ENCODE peak calls at places on chromosomes 4 and X, in seven cellular contexts. U is right atrium auricular region, K is left lung, F is OCI-LY7, N is fibroblast of lung, C is foreskin fibroblast, O is fibroblast of the aortic adventitia. Y is an unnamed sample.

GRCh38 chr4:155403886-155404285 is 27.1 kb upstream of the MAP9 start:
- DNase-seq in F (no peak), K (no peak), N (peak), U (no peak), O (peak), C (peak), Y (peak)

GRCh38 chr4:23930750-23931488 is 41.1 kb upstream of the PPARGC1A start:
- DNase-seq in C (peak), U (peak), O (no peak), N (peak), F (no peak), K (peak), Y (no peak)

GRCh38 chrX:95885074-95885473 is 799.6 kb upstream of the DIAPH2 start:
- DNase-seq in C (no peak), F (no peak), U (no peak), O (peak), K (no peak), N (peak), Y (peak)

GRCh38 chr4:31052519-31052918 is 332.4 kb downstream of the PCDH7 start:
- DNase-seq in U (no peak), O (no peak), F (no peak), N (no peak), C (no peak), K (no peak), Y (no peak)

GRCh38 chr4:119894650-119895208 is 171.9 kb downstream of the MAD2L1 start:
- DNase-seq in N (no peak), F (no peak), U (no peak), O (no peak), K (no peak), C (no peak), Y (no peak)

GRCh38 chr4:188976644-188977115 is 837.4 kb downstream of the TRIML1 start:
- DNase-seq in O (peak), C (peak), N (peak), U (no peak), F (no peak), K (no peak), Y (peak)

GRCh38 chrX:121823406-121823805 is 776.0 kb downstream of the GLUD2 start:
- DNase-seq in K (no peak), U (no peak), O (no peak), C (no peak), F (no peak), N (no peak), Y (no peak)

GRCh38 chrX:310621-311155 is 7.9 kb downstream of the GTPBP6 start:
- DNase-seq in N (no peak), F (no peak), U (no peak), O (no peak), C (no peak), K (peak), Y (no peak)

GRCh38 chrX:46961574-46962279 is 49.5 kb downstream of the JADE3 start:
- DNase-seq in O (no peak), N (no peak), U (no peak), K (no peak), C (no peak), F (peak), Y (no peak)

GRCh38 chr4:107654694-107655093 is 65.3 kb downstream of the PAPSS1 start:
- DNase-seq in N (peak), O (no peak), F (no peak), K (no peak), C (no peak), U (no peak), Y (peak)

GRCh38 chrX:41481264-41482109 is 34.3 kb downstream of the NYX start:
- DNase-seq in C (no peak), F (peak), U (no peak), N (no peak), K (no peak), O (peak), Y (no peak)

GRCh38 chr4:52106701-52107100 is 55.6 kb downstream of the SPATA18 start:
- DNase-seq in O (peak), N (no peak), F (no peak), U (no peak), K (no peak), C (peak), Y (no peak)

GRCh38 chr4:88613417-88613875 is 21.2 kb downstream of the HERC3 start:
- DNase-seq in U (no peak), N (peak), F (peak), C (no peak), K (no peak), O (no peak), Y (peak)

GRCh38 chr4:174170906-174171305 is 112.6 kb downstream of the FBXO8 start:
- DNase-seq in K (no peak), U (no peak), C (no peak), O (no peak), F (no peak), N (no peak), Y (no peak)

GRCh38 chr4:169621754-169622481 is 1.5 kb downstream of the CLCN3 start:
- DNase-seq in C (peak), K (no peak), O (no peak), F (peak), N (peak), U (no peak), Y (peak)

GRCh38 chr4:52106142-52106541 is 55.0 kb downstream of the SPATA18 start:
- DNase-seq in K (no peak), F (no peak), N (no peak), C (no peak), U (no peak), O (no peak), Y (no peak)

GRCh38 chrX:74104356-74105065 is 199.5 kb upstream of the ZCCHC13 start:
- DNase-seq in C (no peak), N (peak), O (no peak), F (no peak), K (no peak), U (no peak), Y (peak)

GRCh38 chr4:177108708-177109107 is 201.0 kb upstream of the NEIL3 start:
- DNase-seq in F (no peak), O (peak), N (peak), U (no peak), K (no peak), C (peak), Y (no peak)

GRCh38 chrX:76253432-76253831 is 80.6 kb downstream of the PBDC1 start:
- DNase-seq in K (no peak), C (peak), F (peak), O (peak), N (peak), U (no peak), Y (peak)

GRCh38 chr4:134622194-134622593 is 420.6 kb upstream of the PABPC4L start:
- DNase-seq in F (no peak), C (no peak), O (no peak), N (no peak), K (no peak), U (no peak), Y (no peak)

GRCh38 chr4:87122252-87122651 is 98.2 kb downstream of the KLHL8 start:
- DNase-seq in F (no peak), O (peak), N (no peak), K (peak), U (no peak), C (no peak), Y (no peak)

GRCh38 chr4:76748649-76749048 is 149.3 kb downstream of the SOWAHB start:
- DNase-seq in C (no peak), F (peak), K (no peak), U (no peak), N (peak), O (peak), Y (peak)
- TF ChIP-seq CTCF in C (peak), F (peak), K (no peak), U (no peak), N (no peak), O (peak), Y (peak)

GRCh38 chrX:131288188-131288587 is 918 bp downstream of the IGSF1 start:
- DNase-seq in K (no peak), C (no peak), N (no peak), F (no peak), U (no peak), O (no peak), Y (no peak)
- H3K4me3 ChIP-seq in K (no peak), C (no peak), N (no peak), F (no peak), U (no peak), O (no peak), Y (no peak)

DNA sequence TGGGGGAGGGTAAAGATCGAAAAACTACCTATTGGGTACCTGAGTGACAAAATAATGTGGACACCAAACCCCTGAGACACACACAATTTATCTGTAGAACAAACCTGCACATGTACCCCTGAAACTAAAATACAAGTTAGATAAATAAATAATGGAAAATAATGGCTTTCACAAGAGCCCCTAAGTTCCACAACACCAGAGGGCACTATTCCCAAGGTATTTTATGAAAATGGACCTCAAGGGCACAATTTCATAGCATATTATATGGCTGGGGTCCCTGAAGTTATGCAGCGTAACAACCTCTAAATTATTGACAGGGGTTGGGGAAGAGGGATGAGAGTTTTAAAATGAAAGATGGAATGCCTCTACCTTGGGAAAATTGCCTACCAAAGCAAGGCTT is 81.3 kb upstream of the TMEM33 start:
- DNase-seq in U (no peak), F (no peak), C (no peak), O (no peak), N (no peak), K (no peak), Y (no peak)
- TF ChIP-seq CTCF in U (no peak), F (peak), C (no peak), O (no peak), N (no peak), K (no peak), Y (no peak)

DNA sequence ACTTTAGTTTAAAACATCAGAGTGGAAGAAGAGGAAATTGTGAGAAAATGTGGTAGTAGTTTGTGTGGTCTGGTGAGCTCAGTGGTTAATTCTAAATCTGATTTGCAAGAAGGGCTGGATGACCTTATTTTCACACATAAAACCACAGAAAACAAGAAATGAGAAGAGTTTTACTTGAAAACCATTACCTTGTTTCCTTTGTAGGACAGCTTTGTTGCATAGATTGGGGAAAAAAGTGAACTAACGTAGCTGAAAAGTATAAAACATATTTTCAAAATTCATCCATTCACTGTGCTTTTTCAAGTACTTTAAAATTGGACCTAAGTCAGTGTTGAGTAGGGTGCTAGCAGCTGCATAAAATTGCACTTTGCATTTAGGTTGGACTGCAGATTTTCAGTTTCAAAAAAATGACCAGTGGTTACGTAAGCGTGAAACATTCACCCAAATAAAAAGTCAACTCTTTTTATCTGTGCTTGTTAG is 211.3 kb downstream of the ARHGAP10 start:
- DNase-seq in K (no peak), N (peak), F (no peak), O (no peak), U (no peak), C (no peak), Y (no peak)
- H3K4me3 ChIP-seq in K (no peak), N (no peak), F (no peak), O (no peak), U (no peak), C (no peak), Y (no peak)

GRCh38 chrX:155864655-155865054 is 16.5 kb upstream of the VAMP7 start:
- DNase-seq in O (peak), C (no peak), K (no peak), F (no peak), N (no peak), U (no peak), Y (no peak)
- TF ChIP-seq CTCF in O (peak), C (no peak), K (no peak), F (peak), N (no peak), U (no peak), Y (no peak)

GRCh38 chrX:129632443-129632842 is 22.3 kb downstream of the APLN start:
- DNase-seq in O (peak), K (no peak), F (no peak), C (no peak), U (no peak), N (peak), Y (no peak)

GRCh38 chrX:129636175-129636681 is 18.5 kb downstream of the APLN start:
- DNase-seq in K (no peak), C (no peak), F (no peak), U (no peak), O (peak), N (no peak), Y (no peak)

GRCh38 chrX:129637217-129638109 is 17.3 kb downstream of the APLN start:
- DNase-seq in N (peak), K (peak), O (peak), F (peak), U (peak), C (peak), Y (peak)

GRCh38 chrX:129631850-129632249 is 22.9 kb downstream of the APLN start:
- DNase-seq in N (no peak), C (no peak), F (no peak), O (no peak), U (no peak), K (no peak), Y (no peak)

DNA sequence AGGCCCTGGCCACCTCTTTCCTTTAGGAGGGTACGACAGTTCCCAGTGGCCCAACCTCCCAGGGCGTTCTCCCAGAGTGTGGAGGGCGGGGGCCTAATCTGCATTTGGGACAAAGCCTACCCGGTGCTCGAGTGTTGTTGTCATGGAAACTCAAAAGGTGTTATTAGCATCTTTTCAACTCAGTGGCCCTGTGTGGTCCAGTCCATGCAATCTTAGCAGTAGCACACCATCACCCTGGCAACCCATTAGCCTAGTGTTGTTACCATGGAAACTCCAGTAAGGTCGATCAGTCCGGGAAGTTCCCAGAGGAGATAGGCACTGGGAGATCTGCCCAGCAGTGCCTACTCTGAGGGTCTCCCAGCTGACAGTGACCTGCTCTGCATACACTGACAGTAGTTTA is 20.2 kb downstream of the APLN start:
- DNase-seq in O (no peak), F (no peak), U (no peak), K (no peak), C (no peak), N (no peak), Y (no peak)
- H3K4me3 ChIP-seq in O (no peak), F (no peak), U (no peak), K (no peak), C (no peak), N (no peak), Y (no peak)

DNA sequence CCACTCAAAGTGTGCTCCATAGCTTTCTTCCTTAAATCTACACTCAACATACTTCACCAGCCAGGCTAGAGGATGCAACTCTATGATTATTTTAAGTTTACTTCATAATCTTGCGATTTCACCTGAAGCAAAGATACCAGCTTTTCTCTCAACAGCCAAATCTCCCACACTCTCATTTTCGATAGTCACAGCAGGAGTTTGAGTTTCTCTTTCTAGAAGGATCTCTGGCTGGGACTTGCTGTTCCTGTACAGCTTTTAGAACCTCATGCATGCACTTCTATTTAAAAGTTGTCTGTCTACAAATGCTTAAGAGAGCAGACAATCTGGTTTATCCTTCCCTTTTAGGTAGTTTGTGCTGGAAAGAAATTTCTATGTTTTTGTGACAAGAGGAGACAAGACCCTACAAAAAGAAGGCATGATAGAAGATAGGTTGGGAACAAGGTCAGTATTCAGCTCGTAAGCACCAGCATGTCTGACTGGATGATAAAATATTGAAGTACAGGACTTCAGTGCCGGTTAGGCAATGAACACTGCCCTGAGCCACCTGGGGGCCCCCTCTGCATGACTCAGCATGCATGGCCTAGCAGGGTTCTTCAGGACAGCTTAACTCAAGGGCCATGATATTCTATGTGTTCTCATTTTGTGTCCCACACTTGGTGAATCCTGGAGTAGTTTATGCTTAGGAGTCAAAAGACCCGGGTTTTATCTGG is 65.6 kb downstream of the ATXN3L start:
- DNase-seq in C (peak), F (peak), N (peak), O (peak), U (no peak), K (peak), Y (peak)
- TF ChIP-seq CTCF in C (no peak), F (peak), N (no peak), O (no peak), U (no peak), K (no peak), Y (peak)

DNA sequence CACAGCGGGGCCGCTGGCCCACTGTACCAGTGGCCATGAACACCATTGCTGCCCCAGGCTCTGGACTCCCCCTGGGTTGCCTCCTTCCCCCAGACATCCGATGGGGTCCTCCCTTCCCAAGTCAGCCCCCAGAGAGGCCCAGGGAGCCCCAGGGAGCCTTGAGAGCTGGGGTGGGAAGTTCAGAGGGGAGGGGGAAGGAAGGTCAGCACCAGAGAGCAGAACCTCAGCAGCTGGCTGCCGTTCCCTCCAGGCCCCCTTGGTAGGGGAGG is 464 bp upstream of the ARHGAP4 start:
- DNase-seq in K (no peak), O (no peak), F (no peak), N (no peak), U (no peak), C (no peak), Y (no peak)
- H3K4me3 ChIP-seq in K (peak), O (no peak), F (peak), N (no peak), U (no peak), C (no peak), Y (no peak)

GRCh38 chr4:147933316-147933715 is 201.4 kb downstream of the ARHGAP10 start:
- DNase-seq in C (no peak), F (peak), K (no peak), O (no peak), N (no peak), U (no peak), Y (no peak)
- TF ChIP-seq CTCF in C (no peak), F (peak), K (no peak), O (peak), N (peak), U (peak), Y (peak)

GRCh38 chr4:1250921-1251772 is 2.2 kb upstream of the CTBP1 start:
- DNase-seq in C (no peak), K (no peak), N (no peak), F (no peak), U (no peak), O (no peak), Y (no peak)
- H3K4me3 ChIP-seq in C (no peak), K (no peak), N (no peak), F (no peak), U (no peak), O (no peak), Y (no peak)